ENCODE peak calls at places on chromosomes 1 and 21, in seven cellular contexts. T, C, Q, S, X, J and Y are unnamed samples.

GRCh38 chr1:172969611-172970010 is 81.1 kb downstream of the TNFSF18 start:
- DNase-seq in Q (no peak), T (no peak), X (no peak), J (no peak), C (no peak), S (no peak), Y (no peak)

GRCh38 chr1:230857077-230857476 is 11.2 kb downstream of the C1orf198 start:
- DNase-seq in Q (no peak), T (no peak), S (no peak), X (no peak), J (no peak), C (no peak), Y (no peak)

GRCh38 chr1:35519432-35519831 is 37.8 kb downstream of the KIAA0319L start:
- DNase-seq in J (no peak), Q (no peak), X (no peak), T (no peak), S (no peak), C (no peak), Y (no peak)

GRCh38 chr1:160935527-160936258 is 18.9 kb downstream of the ITLN2 start:
- DNase-seq in J (no peak), X (no peak), S (no peak), T (no peak), Q (no peak), C (no peak), Y (no peak)

GRCh38 chr1:93180723-93181613 is at the start of gene CCDC18:
- DNase-seq in T (peak; percentile 22), J (no peak), C (no peak), S (peak; percentile 54), X (no peak), Q (no peak), Y (peak; percentile 53)

GRCh38 chr1:174158767-174159252 is 510 bp upstream of the RABGAP1L start:
- DNase-seq in J (no peak), C (no peak), S (peak; percentile 19), T (no peak), X (no peak), Q (no peak), Y (no peak)

GRCh38 chr1:66271216-66271903 is 262.6 kb upstream of the SGIP1 start:
- DNase-seq in C (peak; percentile 90), J (peak; percentile 77), S (no peak), Q (peak; percentile 95), X (no peak), T (peak; percentile 43), Y (no peak)

GRCh38 chr1:8925960-8926359 is 19.7 kb upstream of the CA6 start:
- DNase-seq in T (no peak), J (no peak), C (no peak), X (no peak), Q (no peak), S (no peak), Y (no peak)

GRCh38 chr1:182246783-182247182 is 144.8 kb downstream of the GLUL start:
- DNase-seq in J (no peak), Q (no peak), T (no peak), C (no peak), X (no peak), S (no peak), Y (no peak)

GRCh38 chr1:111822138-111822537 is 66.4 kb downstream of the DDX20 start:
- DNase-seq in C (no peak), J (no peak), Q (no peak), T (no peak), X (no peak), S (no peak), Y (no peak)

GRCh38 chr21:17925900-17926299 is 106.7 kb upstream of the C21orf91 start:
- DNase-seq in X (no peak), S (no peak), J (no peak), Q (peak; percentile 16), C (peak; percentile 39), T (peak; percentile 30), Y (no peak)

GRCh38 chr21:41952568-41953248 is 1.1 kb downstream of the C2CD2 start:
- DNase-seq in T (no peak), Q (no peak), X (no peak), J (peak; percentile 33), C (no peak), S (no peak), Y (no peak)

GRCh38 chr1:85707990-85708825 is at the start of gene ZNHIT6:
- DNase-seq in S (peak; percentile 77), X (peak; percentile 86), Q (peak; percentile 92), J (peak; percentile 93), T (peak; percentile 96), C (peak; percentile 96), Y (peak; percentile 79)

GRCh38 chr1:67316918-67317317 is 9.2 kb downstream of the IL12RB2 start:
- DNase-seq in T (no peak), Q (no peak), C (no peak), S (no peak), J (no peak), X (no peak), Y (no peak)

DNA sequence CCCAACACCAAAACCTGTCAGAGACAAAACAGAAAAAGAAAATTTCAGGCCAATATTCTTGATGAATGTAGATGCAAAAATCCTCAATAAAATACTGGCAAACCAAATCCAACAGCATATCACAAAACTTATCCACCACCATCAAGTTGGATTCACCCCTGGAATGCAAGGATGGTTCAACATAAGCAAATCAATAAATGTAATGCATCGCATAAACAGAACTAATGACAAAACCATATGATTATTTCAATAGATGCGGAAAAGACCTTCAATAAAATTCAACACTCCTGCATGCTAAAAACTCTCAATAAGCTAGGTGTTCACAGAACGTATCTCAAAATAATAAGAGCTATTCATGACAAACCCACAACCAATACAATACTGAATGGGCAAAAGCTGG is 3.8 kb upstream of the OR2L5 start:
- DNase-seq in C (no peak), T (no peak), S (no peak), X (no peak), J (no peak), Q (no peak), Y (no peak)
- H3K9me3 ChIP-seq in C (no peaks in the 10 kb centered on the region), T (peaks cover 9% of the 10 kb centered on the region), S (no peaks in the 10 kb centered on the region), X (peaks cover 4% of the 10 kb centered on the region), J (no peaks in the 10 kb centered on the region), Q (peaks cover 57% of the 10 kb centered on the region), Y (peaks cover 8% of the 10 kb centered on the region)

GRCh38 chr1:228344631-228345072 is 62.0 kb downstream of the TRIM11 start:
- DNase-seq in J (no peak), T (no peak), X (no peak), C (no peak), Q (no peak), S (no peak), Y (no peak)
- H3K9me3 ChIP-seq in J (no peaks in the 10 kb centered on the region), T (peaks cover 18% of the 10 kb centered on the region), X (no peaks in the 10 kb centered on the region), C (no peaks in the 10 kb centered on the region), Q (peaks cover 5% of the 10 kb centered on the region), S (no peaks in the 10 kb centered on the region), Y (no peaks in the 10 kb centered on the region)

DNA sequence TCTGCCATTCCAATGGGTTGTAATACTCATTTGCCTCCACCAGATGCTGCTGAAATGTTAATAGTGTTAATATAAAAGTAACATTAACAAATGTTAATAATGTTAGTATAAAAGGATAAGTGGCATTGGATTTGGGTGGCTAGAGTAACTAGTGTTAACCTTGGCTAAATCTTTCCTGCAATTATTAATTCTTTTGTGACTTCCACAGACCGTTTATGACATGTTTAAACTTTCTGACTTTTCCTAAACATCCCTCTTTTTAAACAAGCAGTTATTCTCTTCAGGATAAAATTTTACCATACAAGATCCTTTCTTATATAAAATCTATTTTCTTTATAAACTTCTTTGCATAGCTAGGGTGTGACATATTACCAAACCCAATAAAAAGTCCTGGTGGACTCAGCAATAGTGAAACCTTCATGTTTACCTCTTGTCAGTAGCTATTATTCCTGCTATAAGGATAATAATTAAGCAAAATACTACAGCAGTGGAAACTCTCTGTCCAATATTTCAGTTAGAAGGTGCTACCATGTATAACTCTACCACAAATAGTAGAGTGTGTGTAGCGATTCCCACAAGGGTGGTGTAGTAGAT is 41.5 kb downstream of the CCDC30 start:
- DNase-seq in C (no peak), T (no peak), X (no peak), Q (no peak), S (no peak), J (no peak), Y (no peak)
- H3K9me3 ChIP-seq in C (peaks cover 24% of the 10 kb centered on the region), T (peaks cover 74% of the 10 kb centered on the region), X (no peaks in the 10 kb centered on the region), Q (peaks cover 67% of the 10 kb centered on the region), S (no peaks in the 10 kb centered on the region), J (peaks cover 7% of the 10 kb centered on the region), Y (no peaks in the 10 kb centered on the region)

DNA sequence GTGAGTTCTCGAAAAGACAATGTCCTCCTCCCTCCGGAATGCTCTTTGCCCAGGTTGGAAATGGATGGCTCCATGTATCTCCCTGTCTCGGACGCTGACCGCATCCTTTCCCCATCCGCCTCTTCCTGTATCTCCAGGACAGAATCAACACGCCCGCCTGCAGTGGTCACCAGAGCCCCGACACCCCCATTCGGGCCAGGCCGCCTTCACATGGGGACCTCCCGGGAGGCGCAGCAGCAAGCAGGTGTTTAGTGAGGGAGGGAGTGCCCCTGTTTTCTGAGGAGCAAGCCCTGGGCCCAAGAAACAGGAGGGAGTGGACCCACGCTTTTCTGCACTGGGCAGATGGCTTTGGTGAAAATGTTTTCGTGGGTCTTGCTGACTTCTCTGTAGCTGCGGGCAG is 83.5 kb upstream of the TTC34 start:
- DNase-seq in C (no peak), Q (no peak), S (no peak), T (no peak), J (no peak), X (no peak), Y (no peak)
- H3K9me3 ChIP-seq in C (no peaks in the 10 kb centered on the region), Q (no peaks in the 10 kb centered on the region), S (no peaks in the 10 kb centered on the region), T (no peaks in the 10 kb centered on the region), J (no peaks in the 10 kb centered on the region), X (no peaks in the 10 kb centered on the region), Y (no peaks in the 10 kb centered on the region)

GRCh38 chr1:164380893-164381292 is 178.1 kb upstream of the PBX1 start:
- DNase-seq in T (no peak), C (no peak), S (no peak), Q (no peak), X (no peak), J (no peak), Y (no peak)

GRCh38 chr1:164382384-164382783 is 176.6 kb upstream of the PBX1 start:
- DNase-seq in J (no peak), X (no peak), Q (no peak), C (no peak), S (no peak), T (no peak), Y (no peak)

GRCh38 chr1:164384262-164384661 is 174.7 kb upstream of the PBX1 start:
- DNase-seq in C (no peak), Q (no peak), J (no peak), S (no peak), T (no peak), X (no peak), Y (no peak)
- H3K9me3 ChIP-seq in C (no peaks in the 10 kb centered on the region), Q (no peaks in the 10 kb centered on the region), J (no peaks in the 10 kb centered on the region), S (no peaks in the 10 kb centered on the region), T (no peaks in the 10 kb centered on the region), X (no peaks in the 10 kb centered on the region), Y (no peaks in the 10 kb centered on the region)

GRCh38 chr21:28357743-28358142 is 634.9 kb downstream of the LTN1 start:
- DNase-seq in Q (no peak), X (no peak), C (no peak), T (no peak), S (no peak), J (no peak), Y (no peak)
- H3K9me3 ChIP-seq in Q (no peaks in the 10 kb centered on the region), X (no peaks in the 10 kb centered on the region), C (no peaks in the 10 kb centered on the region), T (no peaks in the 10 kb centered on the region), S (no peaks in the 10 kb centered on the region), J (no peaks in the 10 kb centered on the region), Y (no peaks in the 10 kb centered on the region)

GRCh38 chr1:80153762-80154555 is 1147.4 kb upstream of the ADGRL4 start:
- DNase-seq in J (no peak), C (no peak), T (no peak), Q (no peak), X (no peak), S (no peak), Y (no peak)
- H3K9me3 ChIP-seq in J (no peaks in the 10 kb centered on the region), C (no peaks in the 10 kb centered on the region), T (no peaks in the 10 kb centered on the region), Q (peaks cover 6% of the 10 kb centered on the region), X (no peaks in the 10 kb centered on the region), S (no peaks in the 10 kb centered on the region), Y (no peaks in the 10 kb centered on the region)

GRCh38 chr21:28410264-28410663 is 582.4 kb downstream of the LTN1 start:
- DNase-seq in C (no peak), T (no peak), Q (no peak), J (no peak), X (no peak), S (no peak), Y (no peak)
- H3K9me3 ChIP-seq in C (no peaks in the 10 kb centered on the region), T (no peaks in the 10 kb centered on the region), Q (no peaks in the 10 kb centered on the region), J (no peaks in the 10 kb centered on the region), X (no peaks in the 10 kb centered on the region), S (no peaks in the 10 kb centered on the region), Y (peaks cover 2% of the 10 kb centered on the region)